ENCODE peak calls at places on chromosomes 7 and 10, in seven cellular contexts. R is RWPE2, H is spleen, P is left ventricle myocardium inferior, M is transverse colon, D is HepG2, S is keratinocyte. X is an unnamed sample.

GRCh38 chr7:50827281-50827680 is 44.6 kb upstream of the GRB10 start:
- DNase-seq in D (no peak), H (no peak), P (no peak), S (no peak), M (no peak), R (no peak), X (no peak)

GRCh38 chr7:157870644-157871290 is 534.0 kb downstream of the DNAJB6 start:
- DNase-seq in H (peak; percentile 61), D (no peak), P (no peak), S (no peak), M (no peak), R (peak; percentile 32), X (no peak)

GRCh38 chr7:149774237-149775175 is 1.1 kb upstream of the ZNF467 start:
- DNase-seq in H (peak; percentile 72), P (no peak), D (no peak), M (peak; percentile 30), S (no peak), R (no peak), X (no peak)

GRCh38 chr7:20713792-20714191 is 72.9 kb downstream of the SP8 start:
- DNase-seq in P (no peak), D (no peak), R (no peak), S (no peak), M (no peak), H (no peak), X (no peak)

GRCh38 chr7:33702511-33703054 is 202.8 kb upstream of the BMPER start:
- DNase-seq in D (no peak), M (no peak), P (no peak), H (no peak), R (no peak), S (no peak), X (no peak)

GRCh38 chr10:43444897-43445466 is 8.1 kb downstream of the ZNF487 start:
- DNase-seq in M (no peak), S (no peak), H (no peak), R (no peak), P (no peak), D (no peak), X (no peak)

GRCh38 chr10:32048282-32048681 is 7.9 kb downstream of the KIF5B start:
- DNase-seq in M (no peak), H (no peak), R (no peak), S (no peak), D (no peak), P (no peak), X (no peak)

GRCh38 chr10:70348228-70348850 is 34.1 kb downstream of the LRRC20 start:
- DNase-seq in S (no peak), P (no peak), H (peak; percentile 38), R (no peak), M (no peak), D (no peak), X (no peak)

GRCh38 chr7:149007615-149008014 is 20.7 kb downstream of the PDIA4 start:
- DNase-seq in P (no peak), R (no peak), S (no peak), M (no peak), H (peak; percentile 60), D (no peak), X (no peak)

GRCh38 chr7:38704041-38704547 is 72.9 kb upstream of the AMPH start:
- DNase-seq in M (no peak), D (no peak), R (no peak), P (no peak), H (no peak), S (no peak), X (no peak)

GRCh38 chr7:45691155-45691656 is 117.0 kb downstream of the ADCY1 start:
- DNase-seq in D (peak; percentile 99), S (no peak), H (peak; percentile 18), R (no peak), M (no peak), P (no peak), X (no peak)

GRCh38 chr7:87173456-87173855 is 21.2 kb downstream of the DMTF1 start:
- DNase-seq in D (no peak), H (no peak), M (no peak), P (no peak), S (no peak), R (no peak), X (no peak)

GRCh38 chr7:87171282-87171934 is 19.2 kb downstream of the DMTF1 start:
- DNase-seq in P (no peak), H (no peak), R (no peak), M (no peak), S (no peak), D (no peak), X (no peak)

GRCh38 chr7:87170828-87171227 is 18.6 kb downstream of the DMTF1 start:
- DNase-seq in H (no peak), S (no peak), M (no peak), R (no peak), P (no peak), D (no peak), X (no peak)
- TF ChIP-seq CTCF in H (no peak), S (no peak), M (no peak), R (no peak), P (no peak), D (no peak), X (no peak)

GRCh38 chr7:2663960-2664359 is 24.0 kb upstream of the AMZ1 start:
- DNase-seq in D (no peak), H (peak; percentile 73), M (no peak), P (no peak), S (no peak), R (no peak), X (no peak)
- H3K36me3 ChIP-seq in D (peaks cover 5% of the 10 kb centered on the region), H (peaks cover 16% of the 10 kb centered on the region), M (no peaks in the 10 kb centered on the region), P (no peaks in the 10 kb centered on the region), S (peaks cover 6% of the 10 kb centered on the region), R (no peaks in the 10 kb centered on the region), X (peaks cover 18% of the 10 kb centered on the region)

DNA sequence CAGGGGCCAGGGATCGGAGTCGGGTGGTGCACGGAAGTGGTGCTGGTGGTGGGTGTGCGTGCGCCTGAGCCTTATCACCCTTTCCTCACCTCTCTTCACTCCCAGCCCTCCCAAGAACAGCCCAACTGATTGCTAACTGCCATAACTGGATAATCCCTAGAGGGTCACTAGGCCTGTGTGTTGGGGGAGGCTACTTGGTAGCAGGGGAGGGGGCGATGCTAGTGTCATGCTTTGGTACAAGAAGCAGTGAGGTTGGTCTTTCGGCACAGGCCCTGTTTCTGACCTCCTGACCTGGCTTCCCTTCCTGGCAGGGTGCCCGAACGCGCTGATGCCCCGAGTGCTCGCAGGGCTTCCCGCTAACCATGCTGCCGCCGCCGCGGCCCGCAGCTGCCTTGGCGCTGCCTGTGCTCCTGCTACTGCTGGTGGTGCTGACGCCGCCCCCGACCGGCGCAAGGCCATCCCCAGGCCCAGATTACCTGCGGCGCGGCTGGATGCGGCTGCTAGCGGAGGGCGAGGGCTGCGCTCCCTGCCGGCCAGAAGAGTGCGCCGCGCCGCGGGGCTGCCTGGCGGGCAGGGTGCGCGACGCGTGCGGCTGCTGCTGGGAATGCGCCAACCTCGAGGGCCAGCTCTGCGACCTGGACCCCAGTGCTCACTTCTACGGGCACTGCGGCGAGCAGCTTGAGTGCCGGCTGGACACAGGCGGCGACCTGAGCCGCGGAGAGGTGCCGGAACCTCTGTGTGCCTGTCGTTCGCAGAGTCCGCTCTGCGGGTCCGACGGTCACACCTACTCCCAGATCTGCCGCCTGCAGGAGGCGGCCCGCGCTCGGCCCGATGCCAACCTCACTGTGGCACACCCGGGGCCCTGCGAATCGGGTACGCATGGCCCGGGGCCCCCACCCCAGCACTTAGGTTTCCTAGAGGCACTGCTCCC is 707 bp downstream of the KAZALD1 start:
- DNase-seq in S (no peak), P (peak; percentile 60), M (peak; percentile 71), D (peak; percentile 68), R (no peak), H (peak; percentile 90), X (no peak)
- H3K4me3 ChIP-seq in S (peak overlapping the region; percentile 18), P (peak overlapping the region; percentile 88), M (no peak overlapping the region), D (peak overlapping the region; percentile 82), R (peak overlapping the region; percentile 94), H (peak overlapping the region; percentile 76), X (peak overlapping the region; percentile 86)

GRCh38 chr7:106037489-106038176 is 74.5 kb downstream of the SYPL1 start:
- DNase-seq in R (no peak), M (no peak), H (no peak), D (no peak), S (no peak), P (peak; percentile 28), X (no peak)

GRCh38 chr7:106041140-106041717 is 70.9 kb downstream of the SYPL1 start:
- DNase-seq in H (no peak), P (no peak), S (no peak), R (no peak), D (peak; percentile 50), M (no peak), X (no peak)

GRCh38 chr7:106038289-106038688 is 73.8 kb downstream of the SYPL1 start:
- DNase-seq in P (no peak), H (no peak), S (no peak), D (no peak), M (no peak), R (no peak), X (no peak)

GRCh38 chr7:106038916-106039315 is 73.2 kb downstream of the SYPL1 start:
- DNase-seq in S (no peak), P (no peak), R (no peak), H (no peak), D (no peak), M (no peak), X (no peak)

DNA sequence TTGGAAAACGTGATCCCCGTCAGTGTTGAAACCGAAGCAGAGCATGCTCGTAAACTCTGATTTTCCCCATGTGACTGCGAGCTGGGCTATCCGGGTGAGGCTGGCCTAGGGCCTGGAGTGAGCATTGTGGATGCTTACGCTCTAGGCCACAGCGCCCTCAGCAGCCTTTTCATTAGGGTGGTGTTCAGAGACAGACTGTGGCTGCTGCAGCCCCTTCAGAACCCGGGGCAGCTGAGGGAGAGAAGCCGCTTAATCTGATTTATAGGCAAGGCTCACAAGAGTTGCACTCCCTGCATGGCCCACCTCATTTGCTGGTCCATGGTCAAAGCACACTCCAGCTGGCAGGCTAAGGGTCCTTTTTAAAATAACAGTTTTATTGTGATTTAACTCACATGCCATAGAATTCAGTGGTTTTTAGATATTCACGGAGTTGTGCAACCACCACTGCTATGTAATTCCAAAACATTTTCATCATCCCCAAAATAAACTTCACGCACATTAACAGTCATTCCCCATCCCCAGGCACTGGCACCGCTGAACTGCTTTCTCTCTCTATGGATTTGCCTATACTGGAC is 72.5 kb downstream of the SYPL1 start:
- DNase-seq in H (no peak), P (no peak), D (no peak), S (no peak), M (peak; percentile 26), R (no peak), X (peak; percentile 82)
- TF ChIP-seq CTCF in H (no peak), P (no peak), D (no peak), S (no peak), M (no peak), R (no peak), X (peak; percentile 55)

DNA sequence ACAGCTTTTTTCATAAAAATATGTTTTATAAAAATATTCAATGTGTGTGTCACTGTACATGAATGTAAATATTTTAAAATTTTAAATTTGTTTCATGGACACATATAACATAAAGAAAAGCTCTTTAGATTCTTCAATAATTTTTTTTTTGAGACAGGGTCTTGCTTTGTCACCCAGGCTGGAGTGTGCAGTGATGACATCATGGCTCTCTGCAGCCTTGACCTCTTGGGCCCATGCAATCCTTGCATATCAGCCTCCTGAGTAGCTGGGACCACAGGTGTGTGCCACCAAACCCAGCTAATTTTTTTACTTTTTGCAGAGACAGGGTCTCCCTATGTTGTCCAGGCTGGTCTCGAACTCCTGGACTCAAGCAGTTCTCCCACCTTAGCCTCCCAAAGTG is 9.9 kb downstream of the XRCC2 start:
- DNase-seq in S (no peak), D (no peak), M (no peak), H (no peak), R (no peak), P (no peak), X (no peak)
- H3K36me3 ChIP-seq in S (no peaks in the 10 kb centered on the region), D (no peaks in the 10 kb centered on the region), M (no peaks in the 10 kb centered on the region), H (no peaks in the 10 kb centered on the region), R (peaks cover 40% of the 10 kb centered on the region), P (no peaks in the 10 kb centered on the region), X (no peaks in the 10 kb centered on the region)

X was measured in BJ.